ENCODE peak calls at places on chromosomes 2 and 18, in seven cellular contexts. R is astrocyte of the spinal cord; O is HS-5; G is EL; D is progenitor cell of endocrine pancreas; A is activated naive CD4-positive, alpha-beta T cell; Y is GM03348. L is an unnamed sample.

GRCh38 chr2:26674771-26675170 is 17.8 kb upstream of the KCNK3 start:
- DNase-seq in R (no peak), O (no peak), G (no peak), D (no peak), A (no peak), Y (no peak), L (no peak)

GRCh38 chr2:30040147-30040546 is 106.7 kb upstream of the YPEL5 start:
- DNase-seq in R (no peak), O (no peak), G (no peak), D (no peak), A (no peak), Y (no peak), L (no peak)

GRCh38 chr18:78319264-78319663 is 660.4 kb upstream of the SALL3 start:
- DNase-seq in R (no peak), O (no peak), G (no peak), D (no peak), A (no peak), Y (no peak), L (no peak)

GRCh38 chr18:59272971-59273935 is at the start of gene RAX:
- DNase-seq in R (no peak), O (no peak), G (peak), D (peak), A (no peak), Y (peak), L (no peak)

GRCh38 chr2:41970898-41971660 is 76.7 kb upstream of the PKDCC start:
- DNase-seq in R (no peak), O (no peak), G (no peak), D (no peak), A (no peak), Y (peak), L (no peak)

GRCh38 chr2:48209214-48209885 is 303.1 kb upstream of the FBXO11 start:
- DNase-seq in R (no peak), O (peak), G (peak), D (no peak), A (no peak), Y (peak), L (peak)

GRCh38 chr2:64937341-64938230 is 51.6 kb upstream of the SLC1A4 start:
- DNase-seq in R (no peak), O (no peak), G (no peak), D (no peak), A (no peak), Y (no peak), L (no peak)

GRCh38 chr2:26900831-26901321 is 52.9 kb downstream of the DPYSL5 start:
- DNase-seq in R (no peak), O (no peak), G (no peak), D (no peak), A (no peak), Y (no peak), L (no peak)

GRCh38 chr2:190467575-190468083 is 59.5 kb downstream of the MFSD6 start:
- DNase-seq in R (peak), O (no peak), G (peak), D (no peak), A (no peak), Y (no peak), L (no peak)

GRCh38 chr18:45198526-45198925 is 416.8 kb upstream of the SLC14A2 start:
- DNase-seq in R (peak), O (no peak), G (no peak), D (no peak), A (no peak), Y (no peak), L (no peak)

GRCh38 chr18:36530676-36531405 is 233.3 kb downstream of the FHOD3 start:
- DNase-seq in R (no peak), O (no peak), G (no peak), D (no peak), A (no peak), Y (no peak), L (no peak)

GRCh38 chr2:66127656-66128055 is 307.3 kb upstream of the MEIS1 start:
- DNase-seq in R (no peak), O (no peak), G (no peak), D (no peak), A (no peak), Y (no peak), L (no peak)

GRCh38 chr2:234521536-234521935 is 24.7 kb upstream of the ARL4C start:
- DNase-seq in R (no peak), O (no peak), G (no peak), D (no peak), A (no peak), Y (no peak), L (no peak)

GRCh38 chr2:237159006-237159897 is 73.6 kb downstream of the COPS8 start:
- DNase-seq in R (no peak), O (no peak), G (no peak), D (no peak), A (no peak), Y (no peak), L (no peak)

GRCh38 chr2:45809205-45809604 is 157.7 kb downstream of the PRKCE start:
- DNase-seq in R (no peak), O (no peak), G (no peak), D (no peak), A (no peak), Y (no peak), L (no peak)

GRCh38 chr2:57373530-57373929 is 673.1 kb upstream of the VRK2 start:
- DNase-seq in R (peak), O (peak), G (peak), D (no peak), A (no peak), Y (peak), L (peak)

GRCh38 chr18:34658101-34658500 is 52.0 kb upstream of the DTNA start:
- DNase-seq in R (no peak), O (no peak), G (no peak), D (no peak), A (no peak), Y (no peak), L (no peak)

GRCh38 chr2:215577356-215577755 is 141.5 kb upstream of the FN1 start:
- DNase-seq in R (peak), O (peak), G (peak), D (no peak), A (no peak), Y (no peak), L (no peak)

GRCh38 chr18:77127769-77128671 is 4.6 kb downstream of the MBP start:
- DNase-seq in R (peak), O (peak), G (peak), D (no peak), A (no peak), Y (peak), L (peak)